ENCODE peak calls at places on chromosomes 4 and X, in four cellular contexts. One of them, this sample, is unnamed.

GRCh38 chr4:181761130-181761529 is 482.1 kb upstream of the TENM3 start:
- DNase-seq in mesendoderm: no peak
- DNase-seq in neural progenitor cell: no peak
- DNase-seq in fibroblast of lung: peak; percentile 93
- DNase-seq in this sample: no peak

GRCh38 chr4:13527983-13528822 is 16.1 kb downstream of the NKX3-2 start:
- DNase-seq in neural progenitor cell: no peak
- DNase-seq in fibroblast of lung: no peak
- DNase-seq in mesendoderm: peak; percentile 9
- DNase-seq in this sample: no peak

GRCh38 chrX:55007633-55008032 is 7.5 kb downstream of the APEX2 start:
- DNase-seq in mesendoderm: no peak
- DNase-seq in fibroblast of lung: peak; percentile 76
- DNase-seq in neural progenitor cell: no peak
- DNase-seq in this sample: peak; percentile 65

GRCh38 chr4:122747883-122748282 is 15.4 kb downstream of the BBS12 start:
- DNase-seq in fibroblast of lung: peak; percentile 72
- DNase-seq in neural progenitor cell: no peak
- DNase-seq in mesendoderm: no peak
- DNase-seq in this sample: no peak

GRCh38 chr4:26873391-26874026 is 12.9 kb downstream of the STIM2 start:
- DNase-seq in mesendoderm: peak; percentile 47
- DNase-seq in fibroblast of lung: no peak
- DNase-seq in neural progenitor cell: no peak
- DNase-seq in this sample: no peak

GRCh38 chrX:11445540-11445939 is 152.3 kb downstream of the AMELX start:
- DNase-seq in mesendoderm: no peak
- DNase-seq in fibroblast of lung: no peak
- DNase-seq in neural progenitor cell: no peak
- DNase-seq in this sample: no peak

GRCh38 chr4:118772149-118773081 is 63.5 kb downstream of the SEC24D start:
- DNase-seq in neural progenitor cell: peak; percentile 51
- DNase-seq in mesendoderm: peak; percentile 54
- DNase-seq in fibroblast of lung: peak; percentile 48
- DNase-seq in this sample: no peak

GRCh38 chr4:95362906-95363578 is 185.7 kb downstream of the UNC5C start:
- DNase-seq in mesendoderm: peak; percentile 65
- DNase-seq in fibroblast of lung: peak; percentile 43
- DNase-seq in neural progenitor cell: peak; percentile 49
- DNase-seq in this sample: no peak

GRCh38 chr4:156347412-156348075 is 393.9 kb upstream of the CTSO start:
- DNase-seq in mesendoderm: peak; percentile 96
- DNase-seq in fibroblast of lung: peak; percentile 81
- DNase-seq in neural progenitor cell: no peak
- DNase-seq in this sample: peak; percentile 15

GRCh38 chr4:185115827-185116232 is 27.2 kb upstream of the SLC25A4 start:
- DNase-seq in mesendoderm: peak; percentile 99
- DNase-seq in fibroblast of lung: peak; percentile 85
- DNase-seq in neural progenitor cell: peak; percentile 56
- DNase-seq in this sample: no peak

GRCh38 chr4:67871867-67872266 is 11.9 kb downstream of the TMPRSS11D start:
- DNase-seq in fibroblast of lung: peak; percentile 44
- DNase-seq in mesendoderm: peak; percentile 44
- DNase-seq in neural progenitor cell: peak; percentile 33
- DNase-seq in this sample: no peak

GRCh38 chr4:6338175-6338950 is 68.7 kb downstream of the WFS1 start:
- DNase-seq in mesendoderm: no peak
- DNase-seq in fibroblast of lung: no peak
- DNase-seq in neural progenitor cell: no peak
- DNase-seq in this sample: no peak

GRCh38 chrX:27823812-27824211 is 16.0 kb downstream of the MAGEB10 start:
- DNase-seq in mesendoderm: no peak
- DNase-seq in neural progenitor cell: no peak
- DNase-seq in fibroblast of lung: no peak
- DNase-seq in this sample: no peak

GRCh38 chr4:35673137-35673536 is 571.2 kb downstream of the ARAP2 start:
- DNase-seq in fibroblast of lung: no peak
- DNase-seq in neural progenitor cell: no peak
- DNase-seq in mesendoderm: no peak
- DNase-seq in this sample: no peak

GRCh38 chrX:53227224-53227765 is 2.3 kb upstream of the KDM5C start:
- DNase-seq in mesendoderm: no peak
- DNase-seq in fibroblast of lung: no peak
- DNase-seq in neural progenitor cell: no peak
- DNase-seq in this sample: no peak

GRCh38 chr4:92021788-92022187 is 282.0 kb upstream of the GRID2 start:
- DNase-seq in mesendoderm: no peak
- DNase-seq in fibroblast of lung: no peak
- DNase-seq in neural progenitor cell: no peak
- DNase-seq in this sample: no peak

GRCh38 chr4:139609647-139610046 is 53.6 kb upstream of the SETD7 start:
- DNase-seq in mesendoderm: no peak
- DNase-seq in neural progenitor cell: no peak
- DNase-seq in fibroblast of lung: peak; percentile 61
- DNase-seq in this sample: no peak

GRCh38 chr4:6258741-6259140 is 10.9 kb upstream of the WFS1 start:
- DNase-seq in mesendoderm: no peak
- DNase-seq in fibroblast of lung: no peak
- DNase-seq in neural progenitor cell: no peak
- DNase-seq in this sample: no peak

GRCh38 chr4:41991916-41992767 is 1.8 kb downstream of the SLC30A9 start:
- DNase-seq in fibroblast of lung: peak; percentile 44
- DNase-seq in neural progenitor cell: no peak
- DNase-seq in mesendoderm: no peak
- DNase-seq in this sample: no peak

GRCh38 chrX:19799319-19800182 is 87.8 kb downstream of the SH3KBP1 start:
- DNase-seq in fibroblast of lung: peak; percentile 69
- DNase-seq in mesendoderm: no peak
- DNase-seq in neural progenitor cell: no peak
- DNase-seq in this sample: no peak

GRCh38 chrX:63561425-63561824 is 210.3 kb upstream of the SPIN4 start:
- DNase-seq in neural progenitor cell: no peak
- DNase-seq in mesendoderm: no peak
- DNase-seq in fibroblast of lung: peak; percentile 4
- DNase-seq in this sample: no peak

GRCh38 chr4:169200361-169201030 is 70.3 kb downstream of the SH3RF1 start:
- DNase-seq in neural progenitor cell: no peak
- DNase-seq in mesendoderm: peak; percentile 22
- DNase-seq in fibroblast of lung: no peak
- DNase-seq in this sample: peak; percentile 55

GRCh38 chr4:17535906-17536305 is 20.9 kb downstream of the CLRN2 start:
- DNase-seq in neural progenitor cell: no peak
- DNase-seq in mesendoderm: peak; percentile 23
- DNase-seq in fibroblast of lung: no peak
- DNase-seq in this sample: no peak

GRCh38 chrX:10415704-10416001 is 204.7 kb downstream of the MID1 start:
- DNase-seq in mesendoderm: no peak
- DNase-seq in fibroblast of lung: peak; percentile 76
- DNase-seq in neural progenitor cell: no peak
- DNase-seq in this sample: no peak

GRCh38 chr4:101102114-101102752 is 245.1 kb downstream of the PPP3CA start:
- DNase-seq in neural progenitor cell: no peak
- DNase-seq in mesendoderm: no peak
- DNase-seq in fibroblast of lung: peak; percentile 93
- DNase-seq in this sample: no peak

GRCh38 chrX:13216139-13216538 is 103.7 kb downstream of the ATXN3L start:
- DNase-seq in neural progenitor cell: no peak
- DNase-seq in fibroblast of lung: peak; percentile 64
- DNase-seq in mesendoderm: no peak
- DNase-seq in this sample: no peak

GRCh38 chr4:174212061-174212460 is 71.4 kb downstream of the FBXO8 start:
- DNase-seq in mesendoderm: no peak
- DNase-seq in neural progenitor cell: no peak
- DNase-seq in fibroblast of lung: no peak
- DNase-seq in this sample: no peak

GRCh38 chrX:108396188-108396885 is 41.9 kb downstream of the COL4A6 start:
- DNase-seq in mesendoderm: peak; percentile 90
- DNase-seq in neural progenitor cell: no peak
- DNase-seq in fibroblast of lung: peak; percentile 43
- DNase-seq in this sample: peak; percentile 78

GRCh38 chrX:110050386-110050785 is 47.5 kb downstream of the TMEM164 start:
- DNase-seq in neural progenitor cell: peak; percentile 51
- DNase-seq in mesendoderm: no peak
- DNase-seq in fibroblast of lung: no peak
- DNase-seq in this sample: no peak

GRCh38 chr4:38151870-38152269 is 191.7 kb downstream of the PTTG2 start:
- DNase-seq in fibroblast of lung: peak; percentile 68
- DNase-seq in mesendoderm: no peak
- DNase-seq in neural progenitor cell: no peak
- DNase-seq in this sample: no peak

DNA sequence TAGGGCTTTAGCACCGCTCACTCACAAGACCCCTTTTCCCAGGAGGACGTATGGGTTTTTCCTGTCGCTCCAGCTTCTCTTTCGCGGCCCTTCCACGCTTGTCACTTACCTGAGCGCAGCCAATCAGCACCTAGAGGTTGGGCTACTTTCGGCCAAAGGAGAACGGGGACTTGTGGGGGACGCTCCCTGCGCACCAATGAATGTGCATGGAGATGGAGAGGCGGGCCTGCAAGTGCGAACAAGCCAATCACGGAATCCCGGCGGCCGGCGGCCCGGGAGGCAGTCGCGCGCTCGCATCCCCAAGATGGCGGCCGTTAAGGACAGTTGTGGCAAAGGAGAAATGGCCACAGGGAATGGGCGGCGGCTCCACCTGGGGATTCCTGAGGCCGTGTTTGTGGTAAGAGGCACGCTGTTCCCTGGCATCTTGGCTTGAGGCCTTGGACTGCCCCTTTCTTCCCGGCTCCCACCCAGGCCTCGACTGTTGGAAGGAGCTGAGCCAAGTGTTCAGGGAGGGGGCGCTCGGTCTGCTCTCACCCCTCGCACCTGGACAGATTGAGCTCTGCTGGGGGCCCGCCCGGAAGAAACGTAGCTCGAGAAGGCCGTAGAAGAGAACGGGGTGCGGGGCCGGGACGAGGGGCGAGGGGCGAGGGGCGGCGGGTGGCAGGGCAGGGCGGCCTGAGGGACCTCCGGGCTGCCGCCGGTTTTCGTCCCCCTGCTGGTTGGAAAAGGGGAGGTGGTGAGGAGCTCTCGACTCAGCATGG is at the start of gene VBP1:
- DNase-seq in fibroblast of lung: peak; percentile 97
- DNase-seq in mesendoderm: peak; percentile 99
- DNase-seq in neural progenitor cell: peak; percentile 94
- DNase-seq in this sample: peak; percentile 89
- H3K27me3 ChIP-seq in fibroblast of lung: no peaks in the 10 kb centered on the region
- H3K27me3 ChIP-seq in mesendoderm: no peaks in the 10 kb centered on the region
- H3K27me3 ChIP-seq in neural progenitor cell: no peaks in the 10 kb centered on the region
- H3K27me3 ChIP-seq in this sample: no peaks in the 10 kb centered on the region

GRCh38 chr4:163164591-163164990 is 2.1 kb downstream of the NAF1 start:
- DNase-seq in neural progenitor cell: no peak
- DNase-seq in mesendoderm: no peak
- DNase-seq in fibroblast of lung: peak; percentile 61
- DNase-seq in this sample: no peak
- H3K79me2 ChIP-seq in neural progenitor cell: peaks cover 67% of the 10 kb centered on the region
- H3K79me2 ChIP-seq in mesendoderm: peaks cover 42% of the 10 kb centered on the region
- H3K79me2 ChIP-seq in fibroblast of lung: peaks cover 42% of the 10 kb centered on the region
- H3K79me2 ChIP-seq in this sample: peaks cover 69% of the 10 kb centered on the region

GRCh38 chr4:108168672-108169562 is at the start of gene LEF1:
- DNase-seq in neural progenitor cell: peak; percentile 93
- DNase-seq in fibroblast of lung: peak; percentile 49
- DNase-seq in mesendoderm: peak; percentile 90
- DNase-seq in this sample: peak; percentile 60
- H3K27me3 ChIP-seq in neural progenitor cell: peaks cover 89% of the 10 kb centered on the region
- H3K27me3 ChIP-seq in fibroblast of lung: peaks cover 44% of the 10 kb centered on the region
- H3K27me3 ChIP-seq in mesendoderm: peaks cover 10% of the 10 kb centered on the region
- H3K27me3 ChIP-seq in this sample: no peaks in the 10 kb centered on the region

DNA sequence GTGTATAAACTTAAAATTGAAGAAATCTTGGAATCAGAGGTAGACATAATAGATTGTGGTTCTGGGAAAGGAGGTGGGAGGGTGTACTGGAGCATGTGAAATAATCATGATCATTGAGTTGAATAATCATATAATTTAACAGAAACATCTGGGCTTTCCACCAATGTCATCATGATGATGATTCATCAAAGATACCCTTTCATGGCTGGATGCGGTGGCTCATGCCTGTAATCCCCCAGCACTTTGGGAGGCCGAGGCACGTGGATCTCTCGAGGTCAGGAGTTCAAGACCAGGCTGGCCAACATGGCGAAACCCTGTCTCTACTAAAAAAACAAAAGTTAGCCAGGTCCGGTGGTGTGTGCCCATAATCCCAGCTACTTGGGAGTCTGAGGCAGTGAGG is 6.7 kb upstream of the RUFY3 start:
- DNase-seq in neural progenitor cell: no peak
- DNase-seq in fibroblast of lung: peak; percentile 39
- DNase-seq in mesendoderm: no peak
- DNase-seq in this sample: no peak
- H3K79me2 ChIP-seq in neural progenitor cell: peaks cover 90% of the 10 kb centered on the region
- H3K79me2 ChIP-seq in fibroblast of lung: peaks cover 15% of the 10 kb centered on the region
- H3K79me2 ChIP-seq in mesendoderm: peaks cover 12% of the 10 kb centered on the region
- H3K79me2 ChIP-seq in this sample: peaks cover 9% of the 10 kb centered on the region

GRCh38 chrX:18468599-18468998 is 43.2 kb downstream of the CDKL5 start:
- DNase-seq in neural progenitor cell: no peak
- DNase-seq in fibroblast of lung: no peak
- DNase-seq in mesendoderm: no peak
- DNase-seq in this sample: no peak
- H3K27me3 ChIP-seq in neural progenitor cell: no peaks in the 10 kb centered on the region
- H3K27me3 ChIP-seq in fibroblast of lung: no peaks in the 10 kb centered on the region
- H3K27me3 ChIP-seq in mesendoderm: no peaks in the 10 kb centered on the region
- H3K27me3 ChIP-seq in this sample: no peaks in the 10 kb centered on the region

GRCh38 chr4:87006531-87007344 is 71.9 kb downstream of the AFF1 start:
- DNase-seq in fibroblast of lung: peak; percentile 93
- DNase-seq in neural progenitor cell: peak; percentile 98
- DNase-seq in mesendoderm: peak; percentile 98
- DNase-seq in this sample: peak; percentile 72

GRCh38 chr4:87005369-87005689 is 70.5 kb downstream of the AFF1 start:
- DNase-seq in fibroblast of lung: no peak
- DNase-seq in mesendoderm: no peak
- DNase-seq in neural progenitor cell: no peak
- DNase-seq in this sample: no peak

GRCh38 chr4:87002682-87003043 is 67.9 kb downstream of the AFF1 start:
- DNase-seq in mesendoderm: peak; percentile 55
- DNase-seq in neural progenitor cell: peak; percentile 19
- DNase-seq in fibroblast of lung: no peak
- DNase-seq in this sample: no peak

GRCh38 chr4:87005690-87006461 is 71.1 kb downstream of the AFF1 start:
- DNase-seq in neural progenitor cell: peak; percentile 52
- DNase-seq in mesendoderm: peak; percentile 59
- DNase-seq in fibroblast of lung: no peak
- DNase-seq in this sample: no peak

DNA sequence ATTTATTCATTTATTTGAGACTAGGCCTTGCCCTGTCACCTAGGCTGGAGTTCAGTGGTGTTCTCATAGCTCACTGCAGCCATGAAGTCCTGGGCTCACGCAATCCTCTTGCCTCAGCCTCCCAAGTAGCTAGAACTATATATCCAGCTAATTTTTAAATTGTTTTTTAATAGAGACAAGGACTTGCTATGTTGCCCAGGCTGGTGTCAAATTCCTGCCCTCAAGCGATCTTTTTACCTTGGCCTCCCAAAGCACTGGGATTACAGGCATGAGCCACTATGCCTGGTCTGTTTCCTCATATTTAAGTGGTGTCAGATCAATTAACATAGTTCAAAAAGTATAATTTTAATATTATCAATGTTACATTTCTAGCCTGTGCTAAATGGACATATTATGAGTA is 68.5 kb downstream of the AFF1 start:
- DNase-seq in mesendoderm: peak; percentile 75
- DNase-seq in fibroblast of lung: no peak
- DNase-seq in neural progenitor cell: no peak
- DNase-seq in this sample: peak; percentile 44
- H3K79me2 ChIP-seq in mesendoderm: peaks cover 9% of the 10 kb centered on the region
- H3K79me2 ChIP-seq in fibroblast of lung: peaks cover 7% of the 10 kb centered on the region
- H3K79me2 ChIP-seq in neural progenitor cell: peaks cover 62% of the 10 kb centered on the region
- H3K79me2 ChIP-seq in this sample: peaks cover 11% of the 10 kb centered on the region